ENCODE peak calls at places on chromosomes 11 and 22, in nine cellular contexts. R is pons; G is CD4-positive, alpha-beta T cell; U is CD8-positive, alpha-beta memory T cell; Z is H9; D is stimulated activated CD8-positive, alpha-beta memory T cell treated with anti-CD3 and anti-CD28 coated beads, Interleukin-2, amount 100 ng/mL, for 1 hour; L is left cardiac atrium; O is iPS-NIHi11; N is type B pancreatic cell. F is an unnamed sample.
A peak's percentile ranks its signal among the peaks of the same experiment; 100 is the strongest.

GRCh38 chr22:17380711-17381087 is 11.4 kb downstream of the CECR2 start:
- DNase-seq in R (no peak), G (no peak), U (no peak), Z (no peak), D (no peak), L (no peak), O (no peak), N (no peak), F (no peak)

GRCh38 chr11:134362192-134362901 is 30.6 kb downstream of the GLB1L2 start:
- DNase-seq in R (no peak), G (no peak), U (no peak), Z (no peak), D (no peak), L (no peak), O (no peak), N (no peak), F (no peak)

GRCh38 chr11:61141601-61142028 is 19.6 kb downstream of the VPS37C start:
- DNase-seq in R (no peak), G (no peak), U (no peak), Z (no peak), D (no peak), L (no peak), O (peak; percentile 61), N (peak; percentile 81), F (no peak)

GRCh38 chr22:44491666-44492405 is 6.2 kb downstream of the RTL6 start:
- DNase-seq in R (no peak), G (no peak), U (no peak), Z (no peak), D (no peak), L (no peak), O (no peak), N (no peak), F (no peak)

GRCh38 chr22:36277482-36278291 is 24.8 kb downstream of the APOL1 start:
- DNase-seq in R (peak; percentile 58), G (peak; percentile 63), U (peak; percentile 56), Z (peak; percentile 90), D (peak; percentile 47), L (peak; percentile 66), O (peak; percentile 84), N (no peak), F (peak; percentile 62)

GRCh38 chr22:29487587-29487986 is 7.6 kb downstream of the NEFH start:
- DNase-seq in R (no peak), G (no peak), U (no peak), Z (no peak), D (no peak), L (no peak), O (no peak), N (no peak), F (no peak)

GRCh38 chr22:47356433-47357011 is 594.1 kb downstream of the TBC1D22A start:
- DNase-seq in R (no peak), G (no peak), U (no peak), Z (no peak), D (no peak), L (no peak), O (no peak), N (peak; percentile 29), F (no peak)

GRCh38 chr11:13687271-13687670 is 18.8 kb downstream of the FAR1 start:
- DNase-seq in R (no peak), G (no peak), U (no peak), Z (no peak), D (no peak), L (no peak), O (no peak), N (no peak), F (no peak)

GRCh38 chr11:23957309-23957708 is 539.5 kb upstream of the LUZP2 start:
- DNase-seq in R (no peak), G (no peak), U (no peak), Z (no peak), D (no peak), L (no peak), O (no peak), N (no peak), F (no peak)

GRCh38 chr22:27919943-27920755 is 1.1 kb upstream of the PITPNB start:
- DNase-seq in R (peak; percentile 36), G (no peak), U (no peak), Z (peak; percentile 60), D (no peak), L (peak; percentile 28), O (peak; percentile 45), N (no peak), F (peak; percentile 63)

GRCh38 chr22:33788927-33789326 is 131.3 kb downstream of the LARGE1 start:
- DNase-seq in R (no peak), G (no peak), U (no peak), Z (no peak), D (no peak), L (no peak), O (no peak), N (no peak), F (no peak)

GRCh38 chr22:17981497-17981896 is 42.9 kb downstream of the MICAL3 start:
- DNase-seq in R (no peak), G (no peak), U (no peak), Z (no peak), D (no peak), L (no peak), O (no peak), N (no peak), F (no peak)

GRCh38 chr11:31139479-31139878 is 230.1 kb downstream of the DCDC1 start:
- DNase-seq in R (no peak), G (no peak), U (no peak), Z (no peak), D (no peak), L (no peak), O (no peak), N (no peak), F (no peak)

GRCh38 chr11:131688056-131688693 is 317.8 kb downstream of the NTM start:
- DNase-seq in R (peak; percentile 51), G (no peak), U (no peak), Z (peak; percentile 81), D (no peak), L (peak; percentile 54), O (peak; percentile 97), N (peak; percentile 84), F (peak; percentile 24)

GRCh38 chr11:126764221-126764620 is 236.3 kb downstream of the KIRREL3 start:
- DNase-seq in R (no peak), G (no peak), U (no peak), Z (no peak), D (no peak), L (no peak), O (peak; percentile 17), N (no peak), F (no peak)

GRCh38 chr22:31977141-31977781 is 32.9 kb downstream of the YWHAH start:
- DNase-seq in R (peak; percentile 58), G (peak; percentile 81), U (peak; percentile 60), Z (peak; percentile 90), D (peak; percentile 60), L (peak; percentile 75), O (peak; percentile 87), N (peak; percentile 77), F (peak; percentile 54)

GRCh38 chr22:17103351-17103750 is 17.8 kb downstream of the TMEM121B start:
- DNase-seq in R (no peak), G (no peak), U (no peak), Z (no peak), D (no peak), L (no peak), O (no peak), N (no peak), F (no peak)

GRCh38 chr11:78147807-78148206 is 8.4 kb upstream of the ALG8 start:
- DNase-seq in R (no peak), G (no peak), U (no peak), Z (no peak), D (no peak), L (no peak), O (peak; percentile 28), N (no peak), F (no peak)

GRCh38 chr11:120660024-120660565 is 148.5 kb downstream of the GRIK4 start:
- DNase-seq in R (no peak), G (no peak), U (no peak), Z (peak; percentile 83), D (no peak), L (peak; percentile 29), O (peak; percentile 89), N (no peak), F (no peak)

GRCh38 chr11:86673872-86674750 is 1.7 kb upstream of the ME3 start:
- DNase-seq in R (no peak), G (no peak), U (no peak), Z (no peak), D (no peak), L (no peak), O (no peak), N (no peak), F (no peak)

GRCh38 chr22:26259510-26259909 is 90.2 kb downstream of the SEZ6L start:
- DNase-seq in R (no peak), G (no peak), U (no peak), Z (peak; percentile 70), D (no peak), L (no peak), O (peak; percentile 85), N (no peak), F (no peak)

GRCh38 chr22:46009730-46010129 is 32.8 kb upstream of the WNT7B start:
- DNase-seq in R (no peak), G (no peak), U (no peak), Z (no peak), D (no peak), L (peak; percentile 19), O (no peak), N (no peak), F (no peak)

GRCh38 chr11:70912226-70912840 is 340.0 kb downstream of the SHANK2 start:
- DNase-seq in R (no peak), G (no peak), U (no peak), Z (no peak), D (no peak), L (no peak), O (no peak), N (no peak), F (no peak)

GRCh38 chr22:33922268-33922667 is 2.0 kb upstream of the LARGE1 start:
- DNase-seq in R (no peak), G (no peak), U (no peak), Z (peak; percentile 72), D (no peak), L (peak; percentile 30), O (peak; percentile 68), N (peak; percentile 77), F (peak; percentile 42)

GRCh38 chr11:126799974-126800373 is 200.6 kb downstream of the KIRREL3 start:
- DNase-seq in R (no peak), G (no peak), U (no peak), Z (no peak), D (no peak), L (no peak), O (no peak), N (no peak), F (no peak)

GRCh38 chr11:74212533-74212932 is 41.4 kb downstream of the PPME1 start:
- DNase-seq in R (no peak), G (no peak), U (no peak), Z (no peak), D (no peak), L (no peak), O (no peak), N (no peak), F (no peak)

GRCh38 chr11:128555606-128556005 is 31.8 kb downstream of the ETS1 start:
- DNase-seq in R (peak; percentile 38), G (no peak), U (no peak), Z (peak; percentile 66), D (no peak), L (no peak), O (peak; percentile 47), N (no peak), F (no peak)

GRCh38 chr11:80993561-80993960 is 1552.7 kb upstream of the TENM4 start:
- DNase-seq in R (no peak), G (no peak), U (no peak), Z (no peak), D (no peak), L (no peak), O (peak; percentile 8), N (no peak), F (no peak)

GRCh38 chr11:31968774-31969433 is 122.0 kb upstream of the RCN1 start:
- DNase-seq in R (peak; percentile 17), G (no peak), U (no peak), Z (no peak), D (no peak), L (peak; percentile 34), O (no peak), N (no peak), F (peak; percentile 8)

GRCh38 chr11:93279911-93280347 is 50.6 kb upstream of the DEUP1 start:
- DNase-seq in R (no peak), G (no peak), U (no peak), Z (no peak), D (no peak), L (no peak), O (no peak), N (no peak), F (no peak)

GRCh38 chr11:120652705-120653335 is 141.3 kb downstream of the GRIK4 start:
- DNase-seq in R (no peak), G (no peak), U (no peak), Z (no peak), D (no peak), L (no peak), O (no peak), N (no peak), F (no peak)

F was measured in SJSA1.